ENCODE peak calls at places on chromosomes 13 and 19, in six cellular contexts. S is cardiac fibroblast, F is choroid plexus epithelial cell, L is BE2C, C is neural progenitor cell, Q is breast epithelium. P is an unnamed sample.

GRCh38 chr19:9523885-9524474 is 14.5 kb downstream of the ZNF426 start:
- DNase-seq in S (peak; percentile 1), F (peak; percentile 4), L (no peak), C (no peak), Q (no peak), P (no peak)

GRCh38 chr13:108213946-108214345 is 1.4 kb downstream of the LIG4 start:
- DNase-seq in S (no peak), F (no peak), L (no peak), C (peak; percentile 13), Q (no peak), P (peak; percentile 23)

GRCh38 chr19:6772028-6772865 is at the start of gene VAV1:
- DNase-seq in S (no peak), F (no peak), L (no peak), C (no peak), Q (no peak), P (peak; percentile 87)

GRCh38 chr19:2722541-2723344 is 1.6 kb upstream of the DIRAS1 start:
- DNase-seq in S (peak; percentile 84), F (peak; percentile 69), L (peak; percentile 56), C (no peak), Q (peak; percentile 46), P (no peak)

GRCh38 chr19:9971341-9971897 is 35.1 kb upstream of the OLFM2 start:
- DNase-seq in S (no peak), F (no peak), L (no peak), C (no peak), Q (no peak), P (peak; percentile 6)

GRCh38 chr13:67107973-67108372 is 122.2 kb downstream of the PCDH9 start:
- DNase-seq in S (no peak), F (no peak), L (no peak), C (no peak), Q (no peak), P (no peak)

GRCh38 chr19:1079566-1080111 is 12.7 kb downstream of the ARHGAP45 start:
- DNase-seq in S (no peak), F (no peak), L (peak; percentile 72), C (no peak), Q (no peak), P (no peak)

GRCh38 chr19:55216461-55217198 is 7.3 kb upstream of the PTPRH start:
- DNase-seq in S (peak; percentile 99), F (peak; percentile 100), L (peak; percentile 95), C (peak; percentile 95), Q (peak; percentile 23), P (peak; percentile 86)

GRCh38 chr19:13834308-13834790 is 39.1 kb downstream of the ZSWIM4 start:
- DNase-seq in S (peak; percentile 39), F (peak; percentile 57), L (no peak), C (no peak), Q (peak; percentile 46), P (no peak)

GRCh38 chr13:50672025-50672424 is 171.5 kb downstream of the DLEU7 start:
- DNase-seq in S (no peak), F (no peak), L (no peak), C (no peak), Q (no peak), P (no peak)

GRCh38 chr13:112741835-112742570 is 52.2 kb downstream of the ATP11A start:
- DNase-seq in S (no peak), F (no peak), L (no peak), C (no peak), Q (no peak), P (no peak)

GRCh38 chr13:83508905-83509304 is 373.4 kb downstream of the SLITRK1 start:
- DNase-seq in S (peak; percentile 3), F (no peak), L (no peak), C (no peak), Q (no peak), P (no peak)

GRCh38 chr13:30111810-30112209 is 195.5 kb downstream of the KATNAL1 start:
- DNase-seq in S (no peak), F (no peak), L (no peak), C (no peak), Q (no peak), P (peak; percentile 66)

GRCh38 chr13:89695343-89696257 is 1651.9 kb upstream of the MIR17HG start:
- DNase-seq in S (peak; percentile 63), F (peak; percentile 69), L (peak; percentile 64), C (peak; percentile 60), Q (no peak), P (peak; percentile 37)

GRCh38 chr19:14467391-14467790 is 7.8 kb downstream of the PTGER1 start:
- DNase-seq in S (no peak), F (no peak), L (no peak), C (no peak), Q (no peak), P (no peak)

GRCh38 chr13:74148437-74148836 is 14.2 kb upstream of the KLF12 start:
- DNase-seq in S (no peak), F (no peak), L (no peak), C (no peak), Q (no peak), P (no peak)

GRCh38 chr19:16897572-16898056 is 8.8 kb downstream of the F2RL3 start:
- DNase-seq in S (peak; percentile 26), F (peak; percentile 14), L (no peak), C (no peak), Q (no peak), P (no peak)

GRCh38 chr19:38734426-38735256 is 9.6 kb downstream of the CAPN12 start:
- DNase-seq in S (no peak), F (peak; percentile 48), L (no peak), C (peak; percentile 41), Q (peak; percentile 42), P (no peak)

GRCh38 chr13:25963681-25964080 is 88.1 kb downstream of the SHISA2 start:
- DNase-seq in S (peak; percentile 16), F (peak; percentile 59), L (no peak), C (no peak), Q (no peak), P (no peak)

GRCh38 chr19:10510301-10510802 is 6.9 kb downstream of the S1PR5 start:
- DNase-seq in S (no peak), F (peak; percentile 19), L (peak; percentile 52), C (peak; percentile 64), Q (no peak), P (no peak)

DNA sequence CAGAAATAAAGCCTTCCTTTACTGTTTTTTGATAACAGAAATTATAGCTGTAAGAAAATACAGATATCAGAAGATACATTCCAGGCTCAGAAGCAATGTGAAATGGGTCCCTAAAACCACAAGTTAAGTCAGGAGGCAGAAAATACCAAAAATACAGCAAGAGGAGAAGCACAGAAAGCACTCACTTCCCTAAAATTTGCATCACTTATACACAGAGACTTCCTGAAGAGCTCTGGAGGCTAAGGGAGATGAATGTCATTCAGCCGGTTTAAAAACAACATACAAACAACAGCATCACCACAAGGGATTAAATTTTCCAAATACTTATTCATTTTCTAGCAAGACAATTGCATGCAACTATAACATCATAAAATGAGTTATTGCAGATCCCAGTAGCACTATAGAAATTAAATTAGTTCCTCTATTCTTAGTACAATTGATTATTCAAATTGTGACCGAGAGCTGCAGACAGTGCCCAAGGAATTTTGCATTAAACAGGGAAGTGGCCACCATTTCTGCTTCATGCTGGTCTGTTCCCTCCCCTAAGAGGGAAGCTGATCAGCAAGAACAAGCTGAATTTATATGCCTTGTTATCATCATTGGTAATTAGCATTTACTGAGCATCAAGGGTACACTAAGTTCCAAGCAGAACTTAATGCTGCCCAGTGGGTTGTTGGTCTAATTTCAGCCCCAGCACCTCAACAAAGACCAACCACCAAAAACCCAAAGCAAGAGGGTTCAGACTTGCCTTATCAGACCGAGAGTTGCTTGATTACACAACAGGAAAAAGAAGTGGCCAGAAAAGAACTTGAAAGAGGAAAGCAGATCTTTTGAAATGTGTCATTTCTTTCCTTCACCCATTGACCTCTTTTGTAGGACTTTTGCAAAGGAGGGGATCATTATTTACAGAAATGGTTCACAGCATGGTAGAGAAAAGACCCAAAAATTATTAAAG is 140.7 kb downstream of the KCTD12 start:
- DNase-seq in S (peak; percentile 41), F (peak; percentile 28), L (no peak), C (no peak), Q (no peak), P (no peak)
- H3K4me3 ChIP-seq in S (no peak overlapping the region), F (no peak overlapping the region), L (no peak overlapping the region), C (no peak overlapping the region), Q (no peak overlapping the region), P (no peak overlapping the region)

GRCh38 chr19:40217027-40217810 is 965 bp downstream of the TTC9B start:
- DNase-seq in S (no peak), F (no peak), L (no peak), C (peak; percentile 41), Q (no peak), P (no peak)
- H3K4me3 ChIP-seq in S (no peak overlapping the region), F (no peak overlapping the region), L (no peak overlapping the region), C (no peak overlapping the region), Q (peak overlapping the region; percentile 7), P (no peak overlapping the region)

GRCh38 chr19:41097302-41097701 is 9.1 kb downstream of the CYP2A13 start:
- DNase-seq in S (no peak), F (no peak), L (no peak), C (no peak), Q (no peak), P (no peak)

GRCh38 chr19:41089955-41090354 is 1.7 kb downstream of the CYP2A13 start:
- DNase-seq in S (no peak), F (no peak), L (no peak), C (peak; percentile 44), Q (no peak), P (no peak)

GRCh38 chr19:41096353-41096752 is 8.1 kb downstream of the CYP2A13 start:
- DNase-seq in S (no peak), F (no peak), L (no peak), C (no peak), Q (no peak), P (no peak)

GRCh38 chr19:41098762-41099161 is 10.5 kb downstream of the CYP2A13 start:
- DNase-seq in S (no peak), F (no peak), L (no peak), C (no peak), Q (no peak), P (no peak)

DNA sequence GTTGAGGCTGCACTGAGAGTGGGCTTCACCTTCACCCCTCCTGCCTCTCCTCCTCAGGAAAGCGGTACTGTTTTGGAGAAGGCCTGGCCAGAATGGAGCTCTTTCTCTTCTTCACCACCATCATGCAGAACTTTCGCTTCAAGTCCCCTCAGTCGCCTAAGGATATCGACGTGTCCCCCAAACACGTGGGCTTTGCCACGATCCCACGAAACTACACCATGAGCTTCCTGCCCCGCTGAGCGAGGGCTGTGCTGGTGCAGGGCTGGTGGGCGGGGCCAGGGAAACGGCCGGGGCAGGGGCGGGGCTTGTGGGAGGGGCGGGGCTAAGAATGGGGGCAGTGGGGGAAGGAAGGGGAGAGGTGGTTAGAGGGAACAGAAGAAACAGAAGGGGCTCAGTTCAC is 7.5 kb downstream of the CYP2A13 start:
- DNase-seq in S (no peak), F (no peak), L (no peak), C (no peak), Q (no peak), P (no peak)
- H3K4me3 ChIP-seq in S (no peak overlapping the region), F (no peak overlapping the region), L (no peak overlapping the region), C (no peak overlapping the region), Q (no peak overlapping the region), P (no peak overlapping the region)

GRCh38 chr13:106915146-106915545 is 347.2 kb upstream of the ARGLU1 start:
- DNase-seq in S (no peak), F (peak; percentile 9), L (no peak), C (no peak), Q (no peak), P (no peak)

GRCh38 chr13:106917673-106918652 is 350.0 kb upstream of the ARGLU1 start:
- DNase-seq in S (peak; percentile 76), F (peak; percentile 81), L (peak; percentile 79), C (peak; percentile 91), Q (peak; percentile 51), P (peak; percentile 28)

GRCh38 chr13:106917024-106917491 is 349.1 kb upstream of the ARGLU1 start:
- DNase-seq in S (no peak), F (peak; percentile 11), L (no peak), C (peak; percentile 42), Q (no peak), P (no peak)

GRCh38 chr13:106919093-106919492 is 351.2 kb upstream of the ARGLU1 start:
- DNase-seq in S (no peak), F (peak; percentile 51), L (no peak), C (no peak), Q (no peak), P (no peak)

GRCh38 chr13:106916329-106916728 is 348.4 kb upstream of the ARGLU1 start:
- DNase-seq in S (no peak), F (peak; percentile 56), L (no peak), C (no peak), Q (no peak), P (no peak)
- H3K4me3 ChIP-seq in S (no peak overlapping the region), F (no peak overlapping the region), L (no peak overlapping the region), C (no peak overlapping the region), Q (no peak overlapping the region), P (no peak overlapping the region)